ENCODE peak calls at places on chromosomes 13 and 19, in ten cellular contexts. D is esophagus muscularis mucosa, X is cardiac muscle cell, A is WTC11, Q is heart right ventricle, V is choroid plexus epithelial cell, U is pancreas, O is mucosa of descending colon, P is astrocyte of the spinal cord, L is transverse colon. T is an unnamed sample.

GRCh38 chr19:15836345-15836594 is 20.8 kb upstream of the OR10H1 start:
- DNase-seq in D (no peak), X (no peak), A (no peak), Q (no peak), V (peak), U (no peak), O (no peak), P (no peak), L (no peak), T (no peak)

GRCh38 chr19:31039151-31039550 is 310.1 kb downstream of the TSHZ3 start:
- DNase-seq in D (no peak), X (no peak), A (no peak), Q (no peak), V (no peak), U (no peak), O (no peak), P (no peak), L (no peak), T (no peak)

GRCh38 chr13:97809576-97809975 is 143.9 kb upstream of the IPO5 start:
- DNase-seq in D (no peak), X (peak), A (no peak), Q (no peak), V (peak), U (no peak), O (no peak), P (peak), L (no peak), T (peak)

GRCh38 chr19:1063909-1064660 is 2.9 kb upstream of the ARHGAP45 start:
- DNase-seq in D (no peak), X (no peak), A (peak), Q (no peak), V (no peak), U (no peak), O (peak), P (no peak), L (peak), T (no peak)

GRCh38 chr19:49441210-49441959 is at the start of gene SLC17A7:
- DNase-seq in D (no peak), X (no peak), A (peak), Q (peak), V (no peak), U (no peak), O (peak), P (no peak), L (peak), T (no peak)

GRCh38 chr13:108895220-108895704 is 265.9 kb downstream of the MYO16 start:
- DNase-seq in D (no peak), X (peak), A (no peak), Q (no peak), V (peak), U (no peak), O (no peak), P (peak), L (no peak), T (peak)

GRCh38 chr19:18851673-18852325 is 20.0 kb downstream of the UPF1 start:
- DNase-seq in D (no peak), X (no peak), A (no peak), Q (no peak), V (no peak), U (no peak), O (no peak), P (no peak), L (no peak), T (no peak)

GRCh38 chr19:14580623-14581237 is 2.2 kb upstream of the CLEC17A start:
- DNase-seq in D (no peak), X (no peak), A (no peak), Q (no peak), V (no peak), U (no peak), O (no peak), P (no peak), L (no peak), T (no peak)

GRCh38 chr13:46578590-46578975 is 25.6 kb downstream of the LRCH1 start:
- DNase-seq in D (no peak), X (no peak), A (no peak), Q (no peak), V (no peak), U (no peak), O (no peak), P (no peak), L (no peak), T (no peak)

GRCh38 chr13:40682449-40683240 is 16.2 kb upstream of the FOXO1 start:
- DNase-seq in D (no peak), X (peak), A (no peak), Q (no peak), V (peak), U (no peak), O (no peak), P (peak), L (no peak), T (no peak)

GRCh38 chr13:20353973-20354372 is 121.9 kb upstream of the GJB6 start:
- DNase-seq in D (no peak), X (peak), A (no peak), Q (no peak), V (peak), U (no peak), O (no peak), P (peak), L (no peak), T (no peak)

GRCh38 chr19:10419646-10420443 is 493 bp upstream of the PDE4A start:
- DNase-seq in D (no peak), X (peak), A (peak), Q (no peak), V (peak), U (no peak), O (no peak), P (peak), L (no peak), T (no peak)

GRCh38 chr13:41428155-41428554 is 29.2 kb upstream of the RGCC start:
- DNase-seq in D (no peak), X (peak), A (peak), Q (peak), V (no peak), U (no peak), O (no peak), P (no peak), L (no peak), T (no peak)

GRCh38 chr19:34359140-34359953 is 5.6 kb upstream of the GPI start:
- DNase-seq in D (peak), X (peak), A (peak), Q (peak), V (peak), U (peak), O (peak), P (peak), L (peak), T (peak)
- TF ChIP-seq CTCF in D (peak), X (peak), A (no peak), Q (peak), V (peak), U (peak), O (peak), P (peak), L (peak), T (peak)

GRCh38 chr19:8251025-8251472 is 41.9 kb downstream of the CERS4 start:
- DNase-seq in D (peak), X (peak), A (no peak), Q (peak), V (no peak), U (peak), O (peak), P (no peak), L (peak), T (peak)
- TF ChIP-seq CTCF in D (no peak), X (peak), A (no peak), Q (peak), V (no peak), U (no peak), O (no peak), P (no peak), L (no peak), T (no peak)

GRCh38 chr13:49495783-49496762 is at the start of gene PHF11:
- DNase-seq in D (peak), X (peak), A (peak), Q (peak), V (peak), U (peak), O (peak), P (peak), L (peak), T (no peak)
- TF ChIP-seq CTCF in D (no peak), X (no peak), A (no peak), Q (peak), V (no peak), U (peak), O (no peak), P (no peak), L (peak), T (no peak)

GRCh38 chr19:45852145-45852750 is 10.7 kb downstream of the SYMPK start:
- DNase-seq in D (no peak), X (no peak), A (no peak), Q (no peak), V (peak), U (no peak), O (no peak), P (no peak), L (no peak), T (no peak)

GRCh38 chr19:45847661-45848060 is 15.3 kb downstream of the SYMPK start:
- DNase-seq in D (no peak), X (no peak), A (no peak), Q (no peak), V (no peak), U (no peak), O (peak), P (no peak), L (no peak), T (no peak)

GRCh38 chr19:45854167-45854778 is 8.7 kb downstream of the SYMPK start:
- DNase-seq in D (no peak), X (no peak), A (no peak), Q (no peak), V (no peak), U (no peak), O (peak), P (no peak), L (no peak), T (no peak)

GRCh38 chr19:45852941-45853340 is 10.0 kb downstream of the SYMPK start:
- DNase-seq in D (no peak), X (no peak), A (no peak), Q (no peak), V (no peak), U (no peak), O (peak), P (no peak), L (no peak), T (no peak)

DNA sequence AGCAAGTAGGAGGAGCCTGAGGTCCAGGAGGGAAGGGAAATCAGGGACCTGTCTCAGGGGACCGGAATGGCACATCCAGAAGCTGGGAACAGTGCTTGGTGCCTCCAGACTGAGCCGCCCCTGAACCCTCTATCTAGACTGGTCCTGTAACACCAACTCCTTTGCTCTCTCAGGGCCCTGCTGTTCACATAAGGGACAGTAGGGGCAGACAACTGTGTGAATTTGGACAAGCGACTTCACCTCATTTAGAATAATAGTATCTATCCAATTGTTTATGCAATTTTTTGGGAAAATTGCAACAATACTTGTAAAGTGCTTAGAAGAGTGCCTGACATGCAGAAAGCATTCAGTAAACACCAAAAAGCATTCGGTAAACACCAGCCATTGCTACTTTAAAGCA is 14.0 kb downstream of the SYMPK start:
- DNase-seq in D (no peak), X (peak), A (no peak), Q (no peak), V (peak), U (no peak), O (no peak), P (no peak), L (no peak), T (no peak)
- TF ChIP-seq CTCF in D (no peak), X (peak), A (peak), Q (no peak), V (peak), U (no peak), O (no peak), P (peak), L (peak), T (peak)

DNA sequence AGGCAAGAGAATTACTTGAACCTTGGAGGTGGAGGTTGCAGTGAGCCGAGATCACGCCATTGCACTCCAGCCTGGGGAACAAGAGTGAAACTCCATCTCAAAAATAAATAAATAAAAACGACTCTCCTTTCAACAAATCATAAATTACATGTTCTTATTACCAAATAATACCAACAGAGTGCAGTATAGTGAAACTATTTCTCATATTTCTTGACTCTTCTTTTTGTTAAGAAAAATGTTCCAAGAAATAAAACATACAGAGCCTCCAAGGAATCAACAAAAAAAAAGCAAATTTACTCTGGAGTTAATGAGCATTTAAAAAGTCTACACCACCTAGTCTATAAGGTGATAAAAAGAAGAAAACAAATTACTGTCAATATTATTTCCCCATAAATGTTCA is 188.8 kb downstream of the KLF12 start:
- DNase-seq in D (no peak), X (peak), A (no peak), Q (no peak), V (peak), U (no peak), O (no peak), P (peak), L (no peak), T (no peak)
- TF ChIP-seq CTCF in D (no peak), X (no peak), A (no peak), Q (peak), V (no peak), U (no peak), O (no peak), P (no peak), L (no peak), T (no peak)

GRCh38 chr13:31199849-31200635 is at the start of gene B3GLCT:
- DNase-seq in D (no peak), X (peak), A (peak), Q (peak), V (peak), U (peak), O (peak), P (peak), L (peak), T (peak)
- TF ChIP-seq CTCF in D (peak), X (peak), A (peak), Q (peak), V (peak), U (peak), O (peak), P (peak), L (peak), T (peak)

GRCh38 chr13:112968380-112968909 is 569 bp upstream of the MCF2L start:
- DNase-seq in D (no peak), X (no peak), A (no peak), Q (no peak), V (no peak), U (peak), O (peak), P (no peak), L (peak), T (no peak)
- TF ChIP-seq CTCF in D (no peak), X (no peak), A (no peak), Q (no peak), V (no peak), U (no peak), O (no peak), P (no peak), L (peak), T (no peak)

GRCh38 chr19:29668746-29669609 is 3.7 kb downstream of the PLEKHF1 start:
- DNase-seq in D (no peak), X (no peak), A (peak), Q (no peak), V (no peak), U (no peak), O (no peak), P (no peak), L (no peak), T (no peak)
- TF ChIP-seq CTCF in D (no peak), X (peak), A (no peak), Q (peak), V (peak), U (no peak), O (no peak), P (peak), L (no peak), T (peak)

GRCh38 chr19:35476149-35476548 is 14.1 kb downstream of the KRTDAP start:
- DNase-seq in D (no peak), X (no peak), A (peak), Q (no peak), V (no peak), U (no peak), O (no peak), P (no peak), L (no peak), T (no peak)
- TF ChIP-seq CTCF in D (no peak), X (peak), A (peak), Q (no peak), V (peak), U (no peak), O (no peak), P (no peak), L (no peak), T (peak)

T was measured in astrocyte of the cerebellum.